ENCODE peak calls at places on chromosome 19, in four cellular contexts. C, A, Y and O are unnamed samples.

GRCh38 chr19:6539514-6539913 is 8.7 kb downstream of the TNFSF9 start:
- DNase-seq in A (no peak), C (no peak), Y (no peak), O (no peak)

GRCh38 chr19:56720281-56720680 is 48.7 kb upstream of the ZNF835 start:
- DNase-seq in A (no peak), Y (no peak), C (no peak), O (no peak)

GRCh38 chr19:49442354-49442753 is 1.0 kb upstream of the SLC17A7 start:
- DNase-seq in C (no peak), A (peak), Y (peak), O (peak)

GRCh38 chr19:3175761-3176714 is 2.5 kb upstream of the S1PR4 start:
- DNase-seq in A (no peak), C (no peak), Y (no peak), O (no peak)

GRCh38 chr19:46766569-46767317 is 20.5 kb upstream of the STRN4 start:
- DNase-seq in A (peak), Y (no peak), C (no peak), O (peak)

GRCh38 chr19:5149508-5149907 is 180.6 kb downstream of the KDM4B start:
- DNase-seq in Y (peak), A (no peak), C (no peak), O (no peak)

GRCh38 chr19:38442736-38443135 is 9.2 kb downstream of the RYR1 start:
- DNase-seq in Y (no peak), C (no peak), A (no peak), O (no peak)

GRCh38 chr19:54252845-54253244 is 4.2 kb downstream of the LILRB5 start:
- DNase-seq in A (no peak), C (no peak), Y (no peak), O (no peak)

GRCh38 chr19:43354305-43354627 is 780 bp downstream of the CD177 start:
- DNase-seq in C (no peak), A (peak), Y (no peak), O (peak)

GRCh38 chr19:3451451-3451866 is 28.9 kb downstream of the SMIM24 start:
- DNase-seq in Y (no peak), C (no peak), A (no peak), O (no peak)

GRCh38 chr19:12868540-12869112 is 12.6 kb downstream of the DNASE2 start:
- DNase-seq in A (peak), C (no peak), Y (no peak), O (no peak)

GRCh38 chr19:54532528-54532927 is 29.9 kb downstream of the LAIR2 start:
- DNase-seq in Y (no peak), C (no peak), A (no peak), O (no peak)

GRCh38 chr19:4376991-4377781 is 23.2 kb downstream of the SH3GL1 start:
- DNase-seq in C (no peak), A (no peak), Y (no peak), O (no peak)

GRCh38 chr19:36236304-36236945 is 21.5 kb downstream of the ZNF146 start:
- DNase-seq in Y (no peak), C (no peak), A (no peak), O (no peak)

GRCh38 chr19:35030257-35031071 is at the start of gene SCN1B:
- DNase-seq in C (peak), Y (peak), A (peak), O (peak)

GRCh38 chr19:34188388-34188787 is 16.1 kb downstream of the LSM14A start:
- DNase-seq in A (no peak), Y (no peak), C (no peak), O (no peak)

GRCh38 chr19:33424181-33424580 is 50.7 kb downstream of the CEBPG start:
- DNase-seq in C (no peak), Y (no peak), A (no peak), O (no peak)

GRCh38 chr19:15112385-15112784 is 5.2 kb downstream of the SYDE1 start:
- DNase-seq in A (peak), Y (no peak), C (no peak), O (no peak)

GRCh38 chr19:4186087-4186993 is 3.9 kb downstream of the ANKRD24 start:
- DNase-seq in C (peak), A (peak), Y (no peak), O (peak)

GRCh38 chr19:2327773-2328400 is 499 bp downstream of the LSM7 start:
- DNase-seq in C (no peak), A (peak), Y (no peak), O (no peak)

GRCh38 chr19:54525636-54526035 is 23.0 kb downstream of the LAIR2 start:
- DNase-seq in C (no peak), Y (no peak), A (no peak), O (no peak)

GRCh38 chr19:37583340-37583739 is 11.3 kb downstream of the ZNF571 start:
- DNase-seq in A (peak), Y (no peak), C (no peak), O (no peak)

GRCh38 chr19:10205636-10206035 is 10.9 kb upstream of the DNMT1 start:
- DNase-seq in A (no peak), Y (no peak), C (no peak), O (no peak)

GRCh38 chr19:45423589-45424190 is at the start of gene ERCC1:
- DNase-seq in A (peak), C (peak), Y (peak), O (peak)

GRCh38 chr19:53580871-53581835 is 43.2 kb downstream of the ZNF331 start:
- DNase-seq in A (peak), C (no peak), Y (no peak), O (no peak)

GRCh38 chr19:56076413-56076998 is 44.6 kb downstream of the ZNF787 start:
- DNase-seq in C (peak), Y (no peak), A (peak), O (peak)

GRCh38 chr19:4130635-4131438 is 6.9 kb upstream of the MAP2K2 start:
- DNase-seq in C (no peak), Y (no peak), A (no peak), O (no peak)

GRCh38 chr19:7679017-7679720 is 1.5 kb upstream of the TRAPPC5 start:
- DNase-seq in C (no peak), A (no peak), Y (no peak), O (no peak)

GRCh38 chr19:48396871-48397176 is 3.4 kb downstream of the GRIN2D start:
- DNase-seq in C (no peak), A (no peak), Y (no peak), O (no peak)

GRCh38 chr19:40381321-40381720 is 8.7 kb downstream of the HIPK4 start:
- DNase-seq in C (no peak), A (peak), Y (no peak), O (no peak)

GRCh38 chr19:33396701-33397535 is 23.4 kb downstream of the CEBPG start:
- DNase-seq in Y (peak), A (peak), C (no peak), O (peak)

GRCh38 chr19:5903054-5903501 is 512 bp downstream of the NDUFA11 start:
- DNase-seq in A (peak), C (no peak), Y (no peak), O (no peak)

GRCh38 chr19:49857061-49857833 is 6.3 kb downstream of the PTOV1 start:
- DNase-seq in Y (no peak), A (no peak), C (no peak), O (no peak)

GRCh38 chr19:38617764-38618589 is at the start of gene MAP4K1:
- DNase-seq in A (peak), Y (no peak), C (no peak), O (no peak)

GRCh38 chr19:35468637-35469036 is 20.6 kb downstream of the FFAR2 start:
- DNase-seq in Y (no peak), C (no peak), A (peak), O (peak)

GRCh38 chr19:45508931-45509691 is 1.8 kb downstream of the VASP start:
- DNase-seq in Y (peak), A (peak), C (no peak), O (peak)

GRCh38 chr19:7670150-7670784 is 1.4 kb downstream of the RETN start:
- DNase-seq in C (no peak), Y (no peak), A (peak), O (peak)

GRCh38 chr19:30637926-30638325 is 265.7 kb downstream of the ZNF536 start:
- DNase-seq in C (no peak), A (no peak), Y (no peak), O (no peak)

GRCh38 chr19:30634431-30634830 is 262.2 kb downstream of the ZNF536 start:
- DNase-seq in Y (no peak), A (no peak), C (no peak), O (no peak)

GRCh38 chr19:30640266-30640965 is 268.2 kb downstream of the ZNF536 start:
- DNase-seq in C (no peak), A (no peak), Y (no peak), O (no peak)

GRCh38 chr19:30635026-30635985 is 263.1 kb downstream of the ZNF536 start:
- DNase-seq in A (no peak), C (no peak), Y (no peak), O (no peak)

GRCh38 chr19:30638889-30639288 is 266.7 kb downstream of the ZNF536 start:
- DNase-seq in A (no peak), C (no peak), Y (no peak), O (no peak)
- TF ChIP-seq CTCF in A (no peak), C (no peak), Y (no peak), O (no peak)

GRCh38 chr19:14056069-14056666 is 5.7 kb downstream of the PALM3 start:
- DNase-seq in A (no peak), Y (no peak), C (no peak), O (no peak)
- TF ChIP-seq CTCF in A (no peak), Y (no peak), C (no peak), O (no peak)

GRCh38 chr19:1035998-1036621 is 3.8 kb upstream of the ABCA7 start:
- DNase-seq in Y (no peak), A (peak), C (no peak), O (no peak)
- TF ChIP-seq CTCF in Y (no peak), A (peak), C (no peak), O (no peak)

GRCh38 chr19:16185925-16186234 is 670 bp downstream of the FAM32A start:
- DNase-seq in Y (no peak), A (no peak), C (no peak), O (no peak)
- TF ChIP-seq CTCF in Y (no peak), A (no peak), C (peak), O (no peak)

GRCh38 chr19:42323852-42324654 is 1.4 kb upstream of the MEGF8 start:
- DNase-seq in C (no peak), Y (no peak), A (peak), O (peak)
- TF ChIP-seq CTCF in C (no peak), Y (no peak), A (peak), O (no peak)

GRCh38 chr19:41706741-41707501 is 1.5 kb upstream of the CEACAM5 start:
- DNase-seq in C (no peak), A (peak), Y (peak), O (no peak)
- TF ChIP-seq CTCF in C (peak), A (peak), Y (peak), O (no peak)

DNA sequence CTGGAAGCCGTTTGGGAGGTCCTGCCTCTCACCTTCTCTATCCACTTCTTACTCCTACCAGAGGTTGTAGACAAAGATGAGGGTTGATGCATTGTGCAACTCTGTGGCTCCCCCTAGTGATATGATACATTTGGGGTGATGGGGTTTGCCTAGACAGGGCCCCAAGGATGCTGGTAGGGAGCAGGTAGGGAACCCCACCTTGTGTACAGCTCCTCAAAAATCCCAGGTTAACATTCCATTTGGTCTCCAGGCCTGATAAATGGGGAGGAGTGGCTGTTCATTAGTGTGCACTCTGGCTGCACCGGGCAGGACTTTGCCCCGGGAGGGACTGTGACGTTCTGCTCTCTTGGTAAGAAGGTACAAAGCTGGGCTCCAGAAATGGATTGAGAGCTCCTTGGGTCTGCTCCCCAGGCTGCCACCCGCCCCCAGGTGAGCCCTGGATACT is 19.2 kb downstream of the SIGLEC8 start:
- DNase-seq in A (peak), C (no peak), Y (no peak), O (no peak)
- TF ChIP-seq CTCF in A (peak), C (peak), Y (no peak), O (no peak)

DNA sequence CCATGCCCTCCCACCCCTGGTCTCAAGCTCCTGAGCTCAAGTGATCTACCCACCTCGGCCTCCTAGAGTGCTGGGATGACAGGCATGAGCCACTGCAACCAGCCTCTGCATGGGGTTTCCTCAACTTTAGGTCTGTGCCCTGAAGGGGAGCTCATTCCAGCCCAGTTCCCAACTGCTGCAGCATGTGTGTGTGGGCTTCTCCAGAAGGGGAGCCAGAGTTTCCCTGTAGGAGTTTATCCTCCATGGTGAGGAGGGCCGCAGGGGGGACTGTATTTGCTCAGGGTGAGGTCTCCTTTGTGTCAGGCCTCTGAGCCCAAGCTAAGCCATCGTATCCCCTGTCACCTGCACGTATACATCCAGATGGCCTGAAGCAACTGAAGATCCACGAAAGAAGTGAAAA is 11.3 kb upstream of the ZNF808 start:
- DNase-seq in A (peak), C (no peak), Y (no peak), O (no peak)
- TF ChIP-seq CTCF in A (peak), C (peak), Y (no peak), O (no peak)

GRCh38 chr19:18521692-18522123 is at the start of gene ELL:
- DNase-seq in Y (no peak), C (no peak), A (no peak), O (no peak)
- TF ChIP-seq CTCF in Y (no peak), C (no peak), A (no peak), O (no peak)